ENCODE peak calls at places on chromosomes 6 and 20, in five cellular contexts. X is GM20000, Y is AG04450, G is cardiac muscle cell, T is foreskin fibroblast. U is an unnamed sample.

GRCh38 chr6:4025681-4026080 is 53.3 kb downstream of the FAM217A start:
- DNase-seq in G (no peak), Y (no peak), X (no peak), T (no peak), U (no peak)

GRCh38 chr6:4128072-4128471 is 7.3 kb downstream of the ECI2 start:
- DNase-seq in T (no peak), G (peak), Y (no peak), X (no peak), U (no peak)

GRCh38 chr20:56249244-56249955 is 868 bp downstream of the MC3R start:
- DNase-seq in Y (no peak), T (no peak), X (peak), G (peak), U (no peak)

GRCh38 chr20:53786071-53786444 is 192.4 kb upstream of the ZNF217 start:
- DNase-seq in T (no peak), X (no peak), G (no peak), Y (no peak), U (no peak)

GRCh38 chr20:32521780-32522524 is 63.2 kb downstream of the NOL4L start:
- DNase-seq in T (peak), Y (no peak), X (peak), G (peak), U (peak)

GRCh38 chr20:824490-824889 is 9.0 kb upstream of the FAM110A start:
- DNase-seq in T (no peak), G (no peak), Y (no peak), X (no peak), U (no peak)

GRCh38 chr6:35634316-35634715 is 54.4 kb downstream of the FKBP5 start:
- DNase-seq in X (no peak), Y (no peak), T (peak), G (peak), U (peak)

GRCh38 chr6:149433901-149434300 is 33.8 kb downstream of the SUMO4 start:
- DNase-seq in X (no peak), G (no peak), T (no peak), Y (no peak), U (no peak)

GRCh38 chr6:138988469-138988834 is 399 bp upstream of the REPS1 start:
- DNase-seq in Y (no peak), T (no peak), G (no peak), X (no peak), U (no peak)

GRCh38 chr6:16338577-16339262 is 100.3 kb downstream of the GMPR start:
- DNase-seq in T (peak), X (no peak), Y (peak), G (peak), U (no peak)

GRCh38 chr6:58198301-58198700 is 880.9 kb downstream of the PRIM2 start:
- DNase-seq in Y (no peak), G (peak), T (no peak), X (no peak), U (no peak)

GRCh38 chr6:32240686-32241085 is 16.8 kb upstream of the NOTCH4 start:
- DNase-seq in X (no peak), Y (no peak), T (no peak), G (no peak), U (no peak)
- TF ChIP-seq CTCF in X (no peak), Y (no peak), T (peak), G (no peak), U (no peak)

DNA sequence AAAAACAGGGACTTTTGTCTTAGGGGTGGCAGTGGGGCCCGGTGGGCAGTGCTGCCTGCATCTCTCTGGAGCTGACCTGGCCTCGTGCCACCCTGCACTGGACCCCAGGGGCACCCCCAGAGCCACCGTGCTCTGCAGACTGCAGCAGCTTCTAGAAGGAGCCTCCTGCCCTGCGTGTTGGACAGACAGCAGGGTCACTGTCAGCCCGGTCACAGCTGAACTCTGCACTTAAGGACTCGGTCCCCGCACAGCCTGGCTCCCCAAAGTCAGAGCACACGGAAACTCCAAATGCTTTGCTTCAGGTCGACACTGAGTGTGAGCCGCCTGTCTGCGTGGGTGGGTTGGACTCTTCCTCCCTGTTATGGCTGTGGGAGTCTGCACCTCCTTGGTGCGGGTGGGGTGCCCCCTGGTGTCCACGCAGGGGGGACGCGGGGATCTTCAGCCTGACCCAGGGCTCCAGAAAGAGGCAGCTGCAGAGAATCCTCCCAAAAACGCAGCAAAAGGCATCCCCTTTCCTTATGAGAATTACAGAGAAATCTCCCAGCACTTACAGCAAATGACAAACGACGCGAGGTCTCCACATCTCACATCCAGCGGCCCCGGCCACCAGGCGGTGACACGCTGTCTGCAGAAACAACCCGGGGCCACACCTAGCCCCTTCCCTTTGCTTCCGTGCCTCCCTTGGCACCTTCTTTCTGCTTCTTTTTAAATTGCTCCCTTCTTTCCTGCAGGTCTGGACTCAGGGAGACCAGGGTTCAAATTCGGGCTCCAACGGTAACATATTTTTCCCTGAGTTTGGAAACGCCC is 36.3 kb upstream of the DACT2 start:
- DNase-seq in Y (no peak), X (no peak), T (no peak), G (peak), U (peak)
- TF ChIP-seq CTCF in Y (no peak), X (no peak), T (peak), G (peak), U (peak)

DNA sequence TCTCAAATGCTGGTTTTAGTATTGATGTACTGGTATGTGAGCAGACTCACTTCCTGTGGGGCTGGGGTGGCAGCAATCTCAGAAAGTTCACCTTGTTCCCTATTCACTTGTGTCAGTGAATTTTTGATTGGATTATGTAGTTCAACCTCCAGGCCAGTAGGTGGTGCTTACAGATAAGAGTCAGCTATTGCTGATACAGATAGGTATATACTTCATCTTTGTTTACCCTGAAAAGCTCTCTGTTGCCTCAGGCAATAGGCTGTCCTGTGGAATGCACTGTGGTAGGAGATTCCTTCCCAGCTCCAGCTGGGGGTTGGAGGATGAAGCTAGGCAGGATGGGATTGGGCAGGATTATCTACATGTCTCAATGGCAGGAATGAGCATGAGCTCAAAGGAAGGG is 851.2 kb upstream of the EYS start:
- DNase-seq in Y (no peak), G (no peak), T (no peak), X (no peak), U (no peak)
- TF ChIP-seq CTCF in Y (peak), G (no peak), T (no peak), X (no peak), U (no peak)

GRCh38 chr6:91681341-91681740 is 1094.5 kb upstream of the MAP3K7 start:
- DNase-seq in G (no peak), T (no peak), Y (no peak), X (no peak), U (no peak)

GRCh38 chr6:91678679-91679078 is 1091.8 kb upstream of the MAP3K7 start:
- DNase-seq in G (no peak), Y (no peak), X (no peak), T (no peak), U (no peak)
- TF ChIP-seq CTCF in G (no peak), Y (no peak), X (no peak), T (no peak), U (no peak)

GRCh38 chr20:8361008-8361652 is 229.1 kb downstream of the PLCB1 start:
- DNase-seq in G (peak), Y (no peak), X (no peak), T (peak), U (no peak)
- TF ChIP-seq CTCF in G (peak), Y (no peak), X (no peak), T (peak), U (no peak)

GRCh38 chr6:169212897-169213813 is 40.5 kb downstream of the THBS2 start:
- DNase-seq in Y (peak), G (peak), X (peak), T (peak), U (peak)

GRCh38 chr6:169217972-169218371 is 35.7 kb downstream of the THBS2 start:
- DNase-seq in G (no peak), X (no peak), Y (no peak), T (no peak), U (no peak)

GRCh38 chr6:169213814-169214520 is 39.7 kb downstream of the THBS2 start:
- DNase-seq in T (no peak), Y (no peak), G (no peak), X (no peak), U (no peak)

GRCh38 chr6:169216830-169217229 is 36.8 kb downstream of the THBS2 start:
- DNase-seq in G (no peak), X (no peak), T (peak), Y (no peak), U (no peak)

DNA sequence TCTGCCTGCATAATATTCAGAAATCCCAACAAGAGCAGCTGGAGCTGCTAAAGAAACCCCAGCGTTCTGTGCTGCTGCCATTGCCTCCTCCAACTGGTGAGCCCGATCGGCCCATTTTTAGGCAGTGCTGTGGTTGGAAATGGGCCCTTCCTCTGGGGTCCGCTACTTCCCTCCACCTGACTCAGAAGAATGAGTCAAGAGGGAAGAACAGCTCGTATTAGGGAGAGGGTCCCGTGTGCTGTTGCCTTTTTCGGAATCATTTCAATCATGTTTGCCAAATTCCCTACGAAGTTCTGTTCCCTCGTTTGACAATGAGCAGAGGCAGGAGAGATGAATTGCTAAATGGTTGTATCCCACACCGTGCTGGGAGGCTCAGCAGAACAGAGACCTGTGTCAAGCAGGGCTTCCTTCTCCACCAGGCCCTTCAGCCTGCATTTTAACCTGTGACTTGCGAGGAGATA is 38.4 kb downstream of the THBS2 start:
- DNase-seq in G (peak), X (no peak), Y (no peak), T (peak), U (no peak)
- TF ChIP-seq CTCF in G (no peak), X (no peak), Y (no peak), T (no peak), U (no peak)

DNA sequence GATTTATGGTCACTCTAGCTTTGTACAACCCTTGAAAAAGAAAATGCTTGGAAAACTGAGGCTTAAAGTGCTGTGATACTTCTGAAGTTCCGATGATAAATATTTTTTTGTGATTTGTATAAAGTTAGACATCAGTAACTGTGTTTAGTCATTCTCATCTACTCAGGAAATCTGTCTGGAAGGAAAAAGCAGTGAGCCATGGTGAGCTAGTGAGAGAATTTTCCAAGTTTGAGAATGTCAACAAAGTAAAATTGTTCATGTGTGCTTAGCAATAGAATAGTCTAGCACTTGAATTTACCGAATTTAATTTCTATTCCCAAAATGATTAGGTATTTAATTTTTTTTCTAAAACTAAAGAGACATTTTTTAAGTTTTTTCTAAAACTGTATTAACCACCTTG is 41.3 kb upstream of the PLCB4 start:
- DNase-seq in Y (no peak), G (no peak), X (no peak), T (no peak), U (no peak)
- TF ChIP-seq CTCF in Y (no peak), G (no peak), X (no peak), T (no peak), U (no peak)

DNA sequence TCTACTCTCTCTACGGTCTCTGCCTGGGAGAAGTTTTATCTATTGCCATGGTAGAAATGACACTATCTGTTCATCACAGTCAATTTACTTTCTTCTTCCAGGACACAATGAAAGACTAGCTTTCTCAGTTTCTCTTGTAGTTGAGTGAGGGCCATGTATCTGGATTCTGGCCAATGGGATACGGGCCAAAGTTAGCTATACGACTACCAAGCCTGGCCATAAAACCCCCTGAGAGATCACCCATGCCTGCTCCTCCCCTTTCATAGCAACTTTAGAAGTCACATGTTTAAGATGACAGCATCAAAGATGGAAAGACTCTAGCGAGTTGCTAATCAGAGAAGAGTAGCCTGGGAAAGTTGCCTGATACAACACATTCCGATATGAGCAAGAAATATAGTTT is 17.8 kb downstream of the RNGTT start:
- DNase-seq in G (peak), Y (no peak), T (no peak), X (no peak), U (no peak)
- TF ChIP-seq CTCF in G (no peak), Y (no peak), T (no peak), X (no peak), U (no peak)

DNA sequence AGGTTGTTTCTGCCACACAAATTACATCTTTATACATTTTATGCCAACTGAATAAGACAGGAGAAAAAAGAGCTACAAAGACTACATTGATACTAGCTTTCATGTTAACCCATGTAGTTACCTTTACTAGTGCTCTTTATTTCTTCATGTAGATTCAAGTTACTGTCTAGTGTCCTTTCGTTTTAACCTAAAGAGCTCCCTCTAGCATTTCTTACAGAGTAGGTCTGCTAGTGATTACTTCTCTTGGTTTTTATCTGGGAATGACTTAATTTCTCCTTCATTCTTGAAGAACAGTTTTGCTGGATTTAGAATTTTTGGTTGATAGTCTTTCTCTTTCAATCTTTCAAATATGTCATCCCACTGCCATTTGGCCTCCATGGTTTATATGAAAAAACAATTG is 21.2 kb upstream of the NOP56 start:
- DNase-seq in X (no peak), Y (no peak), T (peak), G (peak), U (no peak)
- TF ChIP-seq CTCF in X (no peak), Y (no peak), T (no peak), G (peak), U (no peak)

GRCh38 chr6:148343383-148343782 is 745 bp downstream of the SASH1 start:
- DNase-seq in T (no peak), Y (no peak), X (no peak), G (peak), U (no peak)
- TF ChIP-seq CTCF in T (no peak), Y (no peak), X (no peak), G (no peak), U (no peak)

U was measured in pancreas.